ENCODE peak calls at places on chromosomes 3 and 15, in five cellular contexts. G is DND-41, K is WERI-Rb-1, I is body of pancreas, W is endothelial cell. N is an unnamed sample.

GRCh38 chr15:47857384-47858168 is 140.3 kb downstream of the SEMA6D start:
- DNase-seq in I (peak), K (no peak), W (no peak), G (no peak), N (no peak)

GRCh38 chr15:77029166-77030041 is 34.5 kb downstream of the PSTPIP1 start:
- DNase-seq in I (peak), G (no peak), K (no peak), W (no peak), N (peak)

GRCh38 chr15:78944669-78945407 is at the start of gene CTSH:
- DNase-seq in W (peak), I (peak), G (peak), K (peak), N (peak)

GRCh38 chr3:141462176-141462859 is 24.5 kb upstream of the RASA2 start:
- DNase-seq in K (no peak), W (no peak), I (no peak), G (no peak), N (no peak)

GRCh38 chr15:67059127-67059553 is 6.3 kb upstream of the SMAD3 start:
- DNase-seq in G (no peak), I (peak), W (no peak), K (no peak), N (no peak)

GRCh38 chr3:194584866-194585265 is 48.4 kb downstream of the TMEM44 start:
- DNase-seq in K (no peak), W (no peak), G (no peak), I (no peak), N (peak)

GRCh38 chr15:58490405-58491150 is 58.8 kb downstream of the LIPC start:
- DNase-seq in I (no peak), W (no peak), K (no peak), G (no peak), N (no peak)

GRCh38 chr15:34337557-34338306 is at the start of gene SLC12A6:
- DNase-seq in I (peak), G (peak), K (peak), W (peak), N (peak)

GRCh38 chr3:114626751-114627150 is 332.9 kb downstream of the TIGIT start:
- DNase-seq in I (no peak), W (no peak), G (no peak), K (no peak), N (no peak)

GRCh38 chr3:185758912-185759311 is 65.9 kb downstream of the IGF2BP2 start:
- DNase-seq in W (no peak), I (no peak), G (no peak), K (no peak), N (no peak)

GRCh38 chr3:169515132-169515531 is 148.4 kb downstream of the MECOM start:
- DNase-seq in W (no peak), K (no peak), I (no peak), G (no peak), N (no peak)

GRCh38 chr3:138032567-138032966 is 22.6 kb downstream of the CLDN18 start:
- DNase-seq in W (no peak), I (no peak), G (no peak), K (no peak), N (no peak)

GRCh38 chr3:47752716-47753115 is 29.0 kb downstream of the SMARCC1 start:
- DNase-seq in G (no peak), I (no peak), K (no peak), W (no peak), N (no peak)

GRCh38 chr3:18024715-18025114 is 282.3 kb upstream of the TBC1D5 start:
- DNase-seq in I (no peak), W (no peak), K (no peak), G (no peak), N (peak)

GRCh38 chr3:14323401-14324223 is 78.8 kb upstream of the SLC6A6 start:
- DNase-seq in W (no peak), G (no peak), I (no peak), K (no peak), N (no peak)

GRCh38 chr15:43250785-43251184 is 15.9 kb downstream of the TGM5 start:
- DNase-seq in I (no peak), G (no peak), W (no peak), K (no peak), N (no peak)

GRCh38 chr3:157130138-157130880 is 29.6 kb downstream of the CCNL1 start:
- DNase-seq in I (peak), W (peak), G (peak), K (peak), N (peak)

GRCh38 chr3:149368850-149369497 is 8.5 kb downstream of the TM4SF1 start:
- DNase-seq in G (no peak), W (no peak), K (no peak), I (no peak), N (no peak)

GRCh38 chr3:149369991-149370866 is 7.2 kb downstream of the TM4SF1 start:
- DNase-seq in I (no peak), K (no peak), W (no peak), G (no peak), N (no peak)

GRCh38 chr3:149367021-149367840 is 10.2 kb downstream of the TM4SF1 start:
- DNase-seq in K (no peak), G (no peak), W (no peak), I (peak), N (peak)

GRCh38 chr3:149366031-149366430 is 11.4 kb downstream of the TM4SF1 start:
- DNase-seq in K (no peak), G (no peak), W (no peak), I (no peak), N (no peak)

DNA sequence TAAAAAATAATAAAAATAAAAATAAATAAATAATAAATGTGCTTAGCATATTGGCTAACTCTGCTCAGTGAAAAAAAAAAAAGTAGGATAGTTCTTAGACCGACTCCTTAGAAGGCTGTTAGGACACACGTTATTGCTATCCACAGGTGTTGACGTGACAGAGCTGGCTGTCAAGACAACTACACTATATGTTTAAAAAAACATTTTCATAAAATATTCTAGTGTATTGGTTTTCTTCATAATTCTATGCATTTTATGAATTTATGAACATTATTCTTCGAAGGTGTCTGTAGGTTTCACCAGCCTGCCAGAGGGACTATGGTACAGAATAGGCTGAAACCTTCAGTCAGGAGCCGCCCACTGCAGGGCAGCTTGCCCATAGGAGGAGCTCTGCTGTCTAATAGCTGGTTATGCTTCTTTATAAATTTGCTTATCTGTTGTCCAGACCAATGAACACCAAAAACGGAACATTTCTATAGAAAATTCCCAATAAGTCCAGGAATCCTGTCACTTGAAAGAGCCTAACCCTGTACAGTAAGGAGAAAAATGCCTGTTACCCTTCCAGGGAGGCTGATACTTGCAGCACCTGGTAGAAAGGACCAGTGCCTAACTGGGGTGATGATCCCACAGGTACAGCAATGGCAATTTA is 9.1 kb downstream of the TM4SF1 start:
- DNase-seq in W (no peak), I (no peak), K (no peak), G (no peak), N (no peak)
- TF ChIP-seq CTCF in W (no peak), I (no peak), K (no peak), G (no peak), N (no peak)

GRCh38 chr3:26719148-26719547 is 96.6 kb downstream of the LRRC3B start:
- DNase-seq in K (peak), G (no peak), W (no peak), I (no peak), N (no peak)

GRCh38 chr3:26718295-26718694 is 95.7 kb downstream of the LRRC3B start:
- DNase-seq in K (no peak), I (no peak), G (no peak), W (no peak), N (no peak)

DNA sequence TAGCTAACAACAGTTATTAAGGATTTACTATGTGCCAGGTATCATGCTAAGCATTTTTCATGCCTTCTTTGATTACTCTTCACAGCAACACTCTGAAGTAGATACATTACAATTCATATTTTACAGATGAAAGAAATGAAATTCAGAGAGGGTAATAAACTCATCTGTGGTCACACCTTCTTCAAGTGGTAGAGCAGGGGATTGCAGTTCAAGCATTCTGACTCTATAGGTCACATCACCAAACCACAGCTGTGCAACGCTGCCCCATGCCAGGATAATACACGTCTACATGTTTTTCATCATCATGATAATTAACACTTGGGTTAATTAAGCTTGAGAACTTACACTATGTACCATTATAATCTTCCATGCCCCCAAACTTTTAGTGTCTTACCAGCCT is 98.5 kb downstream of the LRRC3B start:
- DNase-seq in G (no peak), I (no peak), K (no peak), W (no peak), N (no peak)
- TF ChIP-seq CTCF in G (no peak), I (no peak), K (no peak), W (no peak), N (no peak)

DNA sequence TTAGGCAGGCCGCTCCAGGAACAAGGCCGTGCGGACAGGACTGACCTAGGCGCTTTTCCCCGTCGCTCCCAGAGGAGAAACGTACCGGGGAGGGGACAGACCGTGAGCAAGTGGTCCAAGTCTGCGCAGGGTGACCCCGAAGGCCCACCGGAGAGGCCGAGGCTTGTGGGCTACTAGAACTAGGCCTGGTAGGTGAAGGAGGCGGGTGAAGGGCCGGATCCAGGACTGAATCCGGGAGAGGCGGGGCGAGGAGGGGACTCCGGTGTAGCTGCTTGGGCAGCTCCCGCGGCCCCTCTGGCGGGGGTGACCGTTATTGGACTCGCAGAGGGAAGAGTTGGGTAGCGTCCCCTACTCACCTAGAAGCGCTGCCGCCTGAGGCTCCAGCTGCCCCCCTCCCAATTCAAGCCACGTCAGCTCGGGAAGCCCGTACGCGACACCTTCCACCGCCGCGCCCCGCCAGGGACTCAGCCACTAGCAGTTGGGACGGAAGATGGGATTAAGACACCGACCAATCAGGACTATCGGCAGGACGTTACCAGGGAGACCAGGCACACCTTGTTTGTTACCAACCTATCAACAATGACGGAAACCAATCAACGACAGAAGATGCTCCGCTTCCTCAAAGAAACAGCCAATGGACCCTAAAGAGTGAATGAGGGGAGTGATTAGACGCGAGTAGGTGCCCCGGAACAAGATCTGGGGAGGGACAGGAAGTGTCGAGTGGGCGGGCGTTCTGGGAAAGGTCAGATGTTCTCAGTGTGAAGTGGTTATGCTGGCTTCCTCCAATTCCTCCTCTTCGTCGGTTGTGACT is at the start of gene GOLGB1:
- DNase-seq in I (peak), G (peak), W (peak), K (peak), N (peak)
- TF ChIP-seq CTCF in I (peak), G (no peak), W (no peak), K (no peak), N (no peak)

DNA sequence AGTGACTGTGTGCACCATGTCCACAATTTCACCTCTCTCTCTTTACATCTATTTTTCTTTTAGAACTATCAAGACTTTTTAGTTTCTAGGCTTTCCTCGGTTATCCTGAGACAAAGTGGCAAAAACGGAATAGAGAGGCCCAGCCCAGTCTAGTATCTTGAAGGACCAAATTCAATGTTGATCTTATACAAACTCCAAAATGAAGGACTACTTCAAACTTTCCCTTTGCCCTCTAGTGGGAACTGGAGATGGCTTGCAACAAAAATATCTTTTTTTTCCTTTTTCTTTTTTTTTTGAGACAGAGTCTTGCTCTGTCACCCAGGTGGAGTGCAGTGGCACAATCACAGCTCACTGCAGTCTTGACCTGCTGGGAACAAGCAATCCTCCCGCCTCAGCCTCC is 338.5 kb upstream of the UMPS start:
- DNase-seq in G (no peak), K (no peak), I (no peak), W (no peak), N (no peak)
- TF ChIP-seq CTCF in G (no peak), K (no peak), I (no peak), W (no peak), N (no peak)

GRCh38 chr3:33439421-33440327 is 531 bp downstream of the UBP1 start:
- DNase-seq in G (peak), I (peak), W (peak), K (peak), N (peak)
- TF ChIP-seq CTCF in G (no peak), I (peak), W (no peak), K (peak), N (no peak)

N was measured in activated CD8-positive, alpha-beta T cell treated with anti-CD3 and anti-CD28 coated beads for 36 hours.